ENCODE peak calls at places on chromosome 12, in eight cellular contexts. E is uterus, U is Daoy, V is SW480, Y is GM10248, M is skeletal muscle cell, X is HS-27A, K is NCI-H345. W is an unnamed sample.

GRCh38 chr12:128387811-128388422 is 120.9 kb downstream of the TMEM132C start:
- DNase-seq in E (peak), Y (peak), M (no peak), U (peak), X (no peak), K (no peak), V (peak), W (no peak)

GRCh38 chr12:41709463-41710285 is 435.0 kb downstream of the GXYLT1 start:
- DNase-seq in Y (no peak), V (no peak), X (no peak), K (no peak), U (peak), M (no peak), E (no peak), W (peak)

GRCh38 chr12:67651380-67651695 is 2.8 kb downstream of the DYRK2 start:
- DNase-seq in X (no peak), E (no peak), K (peak), M (no peak), V (peak), Y (peak), U (peak), W (peak)

GRCh38 chr12:46702581-46703344 is 123.0 kb downstream of the SLC38A4 start:
- DNase-seq in Y (no peak), E (peak), V (no peak), X (no peak), K (no peak), M (peak), U (peak), W (no peak)

GRCh38 chr12:68577949-68578348 is 32.8 kb upstream of the RAP1B start:
- DNase-seq in Y (no peak), V (no peak), U (no peak), M (no peak), X (no peak), E (no peak), K (no peak), W (no peak)

GRCh38 chr12:59066445-59066844 is 146.1 kb upstream of the LRIG3 start:
- DNase-seq in E (no peak), M (no peak), V (no peak), K (no peak), X (no peak), U (peak), Y (no peak), W (no peak)

GRCh38 chr12:45909041-45909713 is 81.2 kb downstream of the SCAF11 start:
- DNase-seq in Y (no peak), E (no peak), U (no peak), M (no peak), V (no peak), K (no peak), X (no peak), W (no peak)

GRCh38 chr12:31323466-31324115 is 2.4 kb downstream of the SINHCAF start:
- DNase-seq in U (no peak), V (peak), K (peak), X (no peak), Y (peak), E (no peak), M (no peak), W (peak)

GRCh38 chr12:122871851-122872785 is 23.8 kb downstream of the VPS37B start:
- DNase-seq in M (peak), X (no peak), K (peak), U (peak), E (peak), Y (peak), V (no peak), W (peak)

GRCh38 chr12:92930421-92930820 is 1.3 kb upstream of the EEA1 start:
- DNase-seq in K (no peak), M (no peak), Y (no peak), E (no peak), X (no peak), U (no peak), V (no peak), W (no peak)

GRCh38 chr12:91620949-91621348 is 438.3 kb upstream of the DCN start:
- DNase-seq in K (no peak), Y (no peak), U (peak), V (no peak), E (no peak), X (no peak), M (no peak), W (no peak)